ENCODE peak calls at places on chromosome 10, in four cellular contexts. V is Peyer's patch, N is Right ventricle myocardium superior, E is EH. D is an unnamed sample.

GRCh38 chr10:124739996-124740373 is 4.2 kb downstream of the FAM53B start:
- DNase-seq in V (no peak), E (no peak), N (no peak), D (no peak)

GRCh38 chr10:43047288-43047970 is 29.4 kb upstream of the RET start:
- DNase-seq in N (no peak), E (no peak), V (no peak), D (no peak)

GRCh38 chr10:28263136-28263857 is 39.6 kb downstream of the MPP7 start:
- DNase-seq in N (no peak), V (no peak), E (no peak), D (no peak)

GRCh38 chr10:82164333-82164732 is 289.3 kb downstream of the NRG3 start:
- DNase-seq in N (no peak), V (no peak), E (no peak), D (no peak)

GRCh38 chr10:37269554-37270256 is 144.3 kb downstream of the ANKRD30A start:
- DNase-seq in E (no peak), V (no peak), N (no peak), D (no peak)

GRCh38 chr10:46560381-46560780 is 3.9 kb upstream of the GPRIN2 start:
- DNase-seq in V (peak; percentile 12), E (no peak), N (no peak), D (no peak)

GRCh38 chr10:22429146-22429545 is 83.8 kb downstream of the SPAG6 start:
- DNase-seq in V (no peak), N (no peak), E (peak; percentile 27), D (peak; percentile 77)

GRCh38 chr10:99329891-99330674 is 927 bp downstream of the CNNM1 start:
- DNase-seq in E (peak; percentile 41), V (no peak), N (peak; percentile 45), D (peak; percentile 22)

GRCh38 chr10:89369142-89370105 is 8.4 kb upstream of the IFIT1B start:
- DNase-seq in N (no peak), V (no peak), E (peak; percentile 67), D (peak; percentile 65)

GRCh38 chr10:129344506-129344905 is 122.5 kb upstream of the MGMT start:
- DNase-seq in V (no peak), N (no peak), E (no peak), D (no peak)

GRCh38 chr10:24503627-24504320 is 219.9 kb downstream of the ARHGAP21 start:
- DNase-seq in E (peak; percentile 57), V (no peak), N (no peak), D (peak; percentile 34)

GRCh38 chr10:118841881-118842605 is 87.3 kb upstream of the CACUL1 start:
- DNase-seq in N (no peak), V (no peak), E (no peak), D (no peak)

GRCh38 chr10:127029061-127029460 is 123.8 kb downstream of the DOCK1 start:
- DNase-seq in V (no peak), N (no peak), E (no peak), D (no peak)

GRCh38 chr10:17075510-17075909 is 54.1 kb downstream of the CUBN start:
- DNase-seq in N (no peak), V (no peak), E (peak; percentile 97), D (peak; percentile 95)

GRCh38 chr10:30596037-30596436 is 33.5 kb downstream of the LYZL2 start:
- DNase-seq in N (no peak), E (no peak), V (no peak), D (no peak)

GRCh38 chr10:60390224-60390626 is 550 bp upstream of the ANK3 start:
- DNase-seq in V (no peak), N (no peak), E (no peak), D (peak; percentile 20)

GRCh38 chr10:60877777-60878120 is 66.2 kb downstream of the RHOBTB1 start:
- DNase-seq in N (no peak), E (no peak), V (no peak), D (no peak)

GRCh38 chr10:110845372-110845755 is 26.4 kb upstream of the PDCD4 start:
- DNase-seq in N (no peak), E (no peak), V (no peak), D (no peak)

GRCh38 chr10:17734432-17735110 is 17.4 kb upstream of the TMEM236 start:
- DNase-seq in E (no peak), N (no peak), V (no peak), D (no peak)

GRCh38 chr10:18290651-18291313 is 150.6 kb downstream of the CACNB2 start:
- DNase-seq in V (no peak), E (no peak), N (no peak), D (no peak)

GRCh38 chr10:51014680-51015425 is 59.4 kb upstream of the PRKG1 start:
- DNase-seq in N (no peak), E (peak; percentile 44), V (no peak), D (peak; percentile 78)

GRCh38 chr10:99870051-99870730 is 87.8 kb downstream of the ABCC2 start:
- DNase-seq in V (no peak), E (peak; percentile 53), N (no peak), D (no peak)

GRCh38 chr10:84267503-84268126 is 22.8 kb downstream of the RGR start:
- DNase-seq in V (no peak), E (peak; percentile 56), N (peak; percentile 53), D (peak; percentile 37)

GRCh38 chr10:95346715-95347401 is 56.1 kb upstream of the PDLIM1 start:
- DNase-seq in V (no peak), E (no peak), N (no peak), D (no peak)

GRCh38 chr10:46215426-46215825 is 71.4 kb upstream of the ANTXRL start:
- DNase-seq in V (no peak), N (no peak), E (no peak), D (no peak)